ENCODE peak calls at places on chromosomes 13 and 19, in ten cellular contexts. One of them, this sample, is unnamed.

GRCh38 chr19:42129399-42130253 is 2.6 kb downstream of the POU2F2 start:
- DNase-seq in GM12865: peak
- DNase-seq in cardiac muscle cell: no peak
- DNase-seq in prostate gland: peak
- DNase-seq in osteoblast: peak
- DNase-seq in heart left ventricle: no peak
- DNase-seq in breast epithelium: no peak
- DNase-seq in mesendoderm: no peak
- DNase-seq in CD8-positive, alpha-beta T cell: no peak
- DNase-seq in Peyer's patch: no peak
- DNase-seq in this sample: no peak

GRCh38 chr13:46119883-46120614 is 15.2 kb upstream of the CPB2 start:
- DNase-seq in cardiac muscle cell: no peak
- DNase-seq in breast epithelium: no peak
- DNase-seq in heart left ventricle: no peak
- DNase-seq in CD8-positive, alpha-beta T cell: no peak
- DNase-seq in GM12865: no peak
- DNase-seq in Peyer's patch: no peak
- DNase-seq in prostate gland: no peak
- DNase-seq in osteoblast: no peak
- DNase-seq in mesendoderm: peak
- DNase-seq in this sample: peak

GRCh38 chr19:38394488-38394887 is 6.0 kb downstream of the SPRED3 start:
- DNase-seq in prostate gland: no peak
- DNase-seq in CD8-positive, alpha-beta T cell: peak
- DNase-seq in GM12865: peak
- DNase-seq in mesendoderm: peak
- DNase-seq in breast epithelium: no peak
- DNase-seq in Peyer's patch: peak
- DNase-seq in osteoblast: peak
- DNase-seq in cardiac muscle cell: peak
- DNase-seq in heart left ventricle: no peak
- DNase-seq in this sample: peak

GRCh38 chr19:44570984-44571684 is 41.7 kb upstream of the CEACAM20 start:
- DNase-seq in osteoblast: peak
- DNase-seq in mesendoderm: peak
- DNase-seq in heart left ventricle: peak
- DNase-seq in prostate gland: peak
- DNase-seq in CD8-positive, alpha-beta T cell: peak
- DNase-seq in cardiac muscle cell: peak
- DNase-seq in breast epithelium: no peak
- DNase-seq in GM12865: peak
- DNase-seq in Peyer's patch: no peak
- DNase-seq in this sample: peak

GRCh38 chr19:6071103-6071485 is 39.2 kb downstream of the RFX2 start:
- DNase-seq in prostate gland: no peak
- DNase-seq in Peyer's patch: no peak
- DNase-seq in heart left ventricle: peak
- DNase-seq in GM12865: no peak
- DNase-seq in osteoblast: peak
- DNase-seq in CD8-positive, alpha-beta T cell: no peak
- DNase-seq in cardiac muscle cell: no peak
- DNase-seq in breast epithelium: no peak
- DNase-seq in mesendoderm: no peak
- DNase-seq in this sample: no peak

GRCh38 chr19:51086153-51086850 is 3.6 kb upstream of the KLK14 start:
- DNase-seq in Peyer's patch: no peak
- DNase-seq in osteoblast: peak
- DNase-seq in GM12865: no peak
- DNase-seq in mesendoderm: no peak
- DNase-seq in heart left ventricle: no peak
- DNase-seq in prostate gland: no peak
- DNase-seq in CD8-positive, alpha-beta T cell: no peak
- DNase-seq in cardiac muscle cell: no peak
- DNase-seq in breast epithelium: no peak
- DNase-seq in this sample: no peak

GRCh38 chr19:45037393-45038169 is 1.3 kb upstream of the CLASRP start:
- DNase-seq in mesendoderm: no peak
- DNase-seq in Peyer's patch: no peak
- DNase-seq in heart left ventricle: no peak
- DNase-seq in prostate gland: no peak
- DNase-seq in CD8-positive, alpha-beta T cell: no peak
- DNase-seq in cardiac muscle cell: no peak
- DNase-seq in osteoblast: peak
- DNase-seq in GM12865: no peak
- DNase-seq in breast epithelium: no peak
- DNase-seq in this sample: no peak

GRCh38 chr19:38850231-38850975 is 617 bp upstream of the HNRNPL start:
- DNase-seq in breast epithelium: peak
- DNase-seq in mesendoderm: peak
- DNase-seq in osteoblast: peak
- DNase-seq in GM12865: peak
- DNase-seq in CD8-positive, alpha-beta T cell: peak
- DNase-seq in prostate gland: peak
- DNase-seq in cardiac muscle cell: peak
- DNase-seq in Peyer's patch: peak
- DNase-seq in heart left ventricle: peak
- DNase-seq in this sample: peak

GRCh38 chr13:28819046-28819747 is 942 bp upstream of the MTUS2 start:
- DNase-seq in prostate gland: no peak
- DNase-seq in cardiac muscle cell: peak
- DNase-seq in CD8-positive, alpha-beta T cell: no peak
- DNase-seq in mesendoderm: peak
- DNase-seq in GM12865: no peak
- DNase-seq in osteoblast: no peak
- DNase-seq in heart left ventricle: no peak
- DNase-seq in Peyer's patch: no peak
- DNase-seq in breast epithelium: no peak
- DNase-seq in this sample: peak

DNA sequence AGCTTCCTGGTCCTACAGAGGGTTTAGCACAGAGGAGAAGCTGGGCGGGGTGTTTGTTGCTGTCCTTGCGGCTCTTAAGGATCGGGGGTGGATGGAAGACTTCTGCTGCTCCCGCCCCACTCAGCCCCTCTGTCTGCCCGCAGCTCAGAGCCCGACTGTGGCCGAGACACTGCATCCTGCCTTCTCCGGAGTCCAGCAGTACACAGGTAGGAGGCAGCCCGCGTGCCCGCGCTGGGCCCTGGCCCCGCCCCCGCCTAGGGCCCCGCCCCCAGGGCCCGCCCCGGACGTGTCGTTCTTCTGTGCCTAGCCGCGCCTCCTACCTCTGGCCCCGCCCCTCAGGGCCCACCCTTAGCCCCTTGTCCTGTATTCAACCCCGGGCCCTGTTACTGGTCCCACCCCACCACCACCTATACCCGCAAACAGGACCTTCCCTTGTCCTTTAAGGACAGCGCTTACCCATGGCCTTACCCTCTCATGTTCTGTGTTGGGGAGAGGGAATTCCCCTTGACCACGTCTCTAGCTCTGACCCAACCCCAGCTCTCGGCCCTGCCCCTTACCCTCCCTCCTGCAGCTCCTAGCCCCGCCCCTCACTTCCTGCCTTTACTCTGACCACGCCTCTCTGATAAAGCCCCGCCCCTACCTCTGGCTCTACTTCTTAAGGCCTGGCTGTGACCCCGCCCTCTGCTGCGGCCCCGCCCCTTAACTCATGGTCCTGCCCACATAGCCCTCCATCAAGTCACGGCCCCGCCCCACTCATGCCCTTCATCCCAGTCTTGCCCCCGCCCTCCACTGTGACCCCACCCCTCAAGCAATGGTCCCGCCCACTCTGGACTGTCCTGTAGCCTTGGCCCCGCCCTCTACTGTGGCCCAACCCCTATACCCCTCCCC is 60.5 kb downstream of the CELF5 start:
- DNase-seq in breast epithelium: peak
- DNase-seq in Peyer's patch: peak
- DNase-seq in heart left ventricle: no peak
- DNase-seq in GM12865: peak
- DNase-seq in CD8-positive, alpha-beta T cell: peak
- DNase-seq in cardiac muscle cell: peak
- DNase-seq in prostate gland: peak
- DNase-seq in mesendoderm: peak
- DNase-seq in osteoblast: peak
- DNase-seq in this sample: peak
- H3K4me3 ChIP-seq in breast epithelium: no peak
- H3K4me3 ChIP-seq in Peyer's patch: no peak
- H3K4me3 ChIP-seq in heart left ventricle: peak
- H3K4me3 ChIP-seq in GM12865: no peak
- H3K4me3 ChIP-seq in CD8-positive, alpha-beta T cell: peak
- H3K4me3 ChIP-seq in cardiac muscle cell: peak
- H3K4me3 ChIP-seq in prostate gland: peak
- H3K4me3 ChIP-seq in mesendoderm: no peak
- H3K4me3 ChIP-seq in osteoblast: no peak
- H3K4me3 ChIP-seq in this sample: no peak

DNA sequence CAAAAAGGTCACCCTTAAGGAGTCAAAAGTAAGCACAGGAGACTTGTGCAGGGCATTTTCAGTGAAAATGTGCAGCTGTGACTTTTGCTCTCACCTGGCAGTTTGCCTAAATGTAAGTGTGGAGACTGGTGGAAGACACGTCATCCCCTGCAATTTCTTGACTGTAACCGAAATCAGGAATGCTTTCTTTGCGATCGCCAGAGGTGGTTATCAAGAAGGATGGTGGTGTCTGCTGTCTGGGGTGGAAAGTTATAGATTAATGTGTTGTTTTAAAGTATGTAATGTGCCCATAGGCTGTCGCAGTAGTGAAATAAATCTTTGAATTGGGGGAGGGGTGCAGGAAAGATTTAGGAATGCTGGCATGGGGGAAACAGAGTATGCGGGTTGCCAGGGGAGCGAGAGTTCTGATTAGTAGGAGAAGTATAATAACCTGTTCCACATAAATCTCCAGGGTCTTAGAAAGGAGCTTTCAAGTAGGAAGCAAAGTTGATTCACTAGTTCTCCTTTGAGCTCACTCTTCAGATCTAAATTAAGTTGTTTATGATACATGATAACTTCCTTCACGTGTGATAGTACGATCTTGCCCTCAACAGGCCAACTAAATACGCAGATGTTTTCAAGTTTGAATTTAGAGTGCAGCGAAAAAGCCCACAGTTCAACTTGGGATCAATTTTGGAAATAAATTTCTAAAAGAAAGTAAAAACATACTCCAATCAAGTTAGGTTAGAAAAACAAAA is 1520.0 kb upstream of the SLC10A2 start:
- DNase-seq in mesendoderm: no peak
- DNase-seq in breast epithelium: no peak
- DNase-seq in cardiac muscle cell: no peak
- DNase-seq in heart left ventricle: no peak
- DNase-seq in GM12865: no peak
- DNase-seq in prostate gland: no peak
- DNase-seq in osteoblast: no peak
- DNase-seq in CD8-positive, alpha-beta T cell: no peak
- DNase-seq in Peyer's patch: no peak
- DNase-seq in this sample: peak
- H3K4me3 ChIP-seq in mesendoderm: no peak
- H3K4me3 ChIP-seq in breast epithelium: no peak
- H3K4me3 ChIP-seq in cardiac muscle cell: no peak
- H3K4me3 ChIP-seq in heart left ventricle: no peak
- H3K4me3 ChIP-seq in GM12865: no peak
- H3K4me3 ChIP-seq in prostate gland: no peak
- H3K4me3 ChIP-seq in osteoblast: peak
- H3K4me3 ChIP-seq in CD8-positive, alpha-beta T cell: no peak
- H3K4me3 ChIP-seq in Peyer's patch: no peak
- H3K4me3 ChIP-seq in this sample: peak

DNA sequence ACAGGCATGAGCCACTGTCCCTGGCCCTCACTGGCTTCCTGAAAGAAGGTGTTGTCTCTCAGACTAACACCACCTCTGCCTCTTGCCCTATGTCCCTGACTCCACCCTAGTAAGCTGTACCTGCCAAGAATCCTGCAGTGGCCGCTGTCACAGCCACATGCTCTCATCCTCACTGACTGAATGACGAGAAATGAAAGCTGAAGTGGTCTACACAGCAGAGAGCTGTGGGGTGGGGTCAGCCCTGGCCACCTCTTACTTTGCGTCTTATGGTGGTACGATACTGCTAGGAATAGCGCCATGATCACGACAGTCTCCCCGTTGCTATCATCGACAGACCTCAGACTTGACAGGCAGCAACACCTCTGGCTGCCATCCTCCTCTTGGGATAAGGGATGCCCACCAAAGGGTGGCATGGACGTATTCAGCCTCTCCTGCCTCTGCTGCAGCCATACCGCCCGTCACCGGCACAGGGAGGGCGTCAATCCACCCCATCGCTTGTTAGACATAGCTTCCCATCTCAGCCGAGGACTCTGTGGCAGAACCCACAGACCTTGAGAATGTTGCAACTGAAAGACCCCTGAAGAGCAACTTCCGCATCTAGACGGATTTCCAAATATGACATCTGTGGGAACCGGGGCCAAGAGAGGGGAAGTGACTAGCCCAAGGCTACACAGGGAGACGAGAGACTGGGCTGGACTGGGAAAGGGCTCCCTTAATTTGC is 809 bp downstream of the MYO1F start:
- DNase-seq in CD8-positive, alpha-beta T cell: no peak
- DNase-seq in GM12865: peak
- DNase-seq in breast epithelium: no peak
- DNase-seq in mesendoderm: no peak
- DNase-seq in osteoblast: peak
- DNase-seq in heart left ventricle: no peak
- DNase-seq in prostate gland: no peak
- DNase-seq in cardiac muscle cell: no peak
- DNase-seq in Peyer's patch: peak
- DNase-seq in this sample: peak
- H3K4me3 ChIP-seq in CD8-positive, alpha-beta T cell: peak
- H3K4me3 ChIP-seq in GM12865: peak
- H3K4me3 ChIP-seq in breast epithelium: peak
- H3K4me3 ChIP-seq in mesendoderm: no peak
- H3K4me3 ChIP-seq in osteoblast: no peak
- H3K4me3 ChIP-seq in heart left ventricle: peak
- H3K4me3 ChIP-seq in prostate gland: no peak
- H3K4me3 ChIP-seq in cardiac muscle cell: no peak
- H3K4me3 ChIP-seq in Peyer's patch: peak
- H3K4me3 ChIP-seq in this sample: peak

DNA sequence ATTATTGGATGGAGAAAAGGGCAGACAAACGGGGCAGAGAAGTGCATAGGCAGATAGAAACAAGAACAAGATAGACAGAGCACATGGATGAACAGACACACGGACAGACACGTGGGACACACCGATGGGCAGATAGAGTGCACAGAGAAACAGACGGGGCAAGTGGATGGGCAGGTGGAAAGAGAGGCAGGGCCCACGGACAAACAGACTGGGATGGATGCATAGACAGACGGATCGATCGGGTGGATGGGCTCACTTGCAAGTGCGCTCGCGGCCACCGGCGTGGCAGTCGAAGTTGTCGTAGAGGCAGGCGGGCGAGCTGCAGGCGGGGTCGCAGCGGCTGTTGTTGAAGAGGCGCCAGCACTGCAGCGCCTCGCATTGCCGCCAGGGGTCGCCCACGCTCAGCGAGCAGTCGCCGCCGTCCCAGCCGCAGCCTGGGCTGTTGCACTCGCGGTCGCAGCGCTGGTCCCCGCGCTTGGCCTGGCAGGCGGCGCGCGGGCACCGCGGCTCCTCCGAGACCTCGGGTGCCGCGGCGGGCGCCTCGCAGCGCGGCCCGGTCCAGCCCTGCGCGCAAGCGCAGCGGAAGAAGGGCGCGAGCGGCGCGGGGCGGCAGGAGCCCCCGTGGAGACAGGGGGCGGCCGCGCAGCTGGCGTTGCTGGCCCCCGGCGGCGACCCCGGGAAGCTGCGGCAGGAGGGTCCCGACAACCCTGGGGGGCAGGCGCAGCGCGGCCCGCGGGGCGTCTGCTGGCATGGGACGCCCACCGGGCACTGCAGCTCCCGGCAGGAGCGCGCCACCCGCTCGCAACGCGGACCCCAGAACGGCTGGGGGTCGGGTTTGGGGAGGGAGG is 23.3 kb downstream of the NOTCH3 start:
- DNase-seq in GM12865: peak
- DNase-seq in mesendoderm: peak
- DNase-seq in osteoblast: peak
- DNase-seq in CD8-positive, alpha-beta T cell: peak
- DNase-seq in cardiac muscle cell: peak
- DNase-seq in heart left ventricle: peak
- DNase-seq in Peyer's patch: peak
- DNase-seq in breast epithelium: peak
- DNase-seq in prostate gland: peak
- DNase-seq in this sample: peak
- H3K4me3 ChIP-seq in GM12865: no peak
- H3K4me3 ChIP-seq in mesendoderm: no peak
- H3K4me3 ChIP-seq in osteoblast: peak
- H3K4me3 ChIP-seq in CD8-positive, alpha-beta T cell: no peak
- H3K4me3 ChIP-seq in cardiac muscle cell: no peak
- H3K4me3 ChIP-seq in heart left ventricle: no peak
- H3K4me3 ChIP-seq in Peyer's patch: no peak
- H3K4me3 ChIP-seq in breast epithelium: no peak
- H3K4me3 ChIP-seq in prostate gland: peak
- H3K4me3 ChIP-seq in this sample: no peak